ENCODE peak calls at places on chromosomes 5 and 9, in nine cellular contexts. X, J, G, Y, R, N, W, D and V are unnamed samples.

GRCh38 chr5:15610216-15610615 is 110.2 kb downstream of the FBXL7 start:
- DNase-seq in X (no peak), J (peak; percentile 8), W (no peak), D (no peak), Y (no peak), G (no peak), R (peak; percentile 94), N (no peak), V (no peak)

GRCh38 chr9:13575558-13575957 is 296.1 kb upstream of the MPDZ start:
- DNase-seq in N (no peak), J (no peak), Y (no peak), X (no peak), R (no peak), G (no peak), D (no peak), W (no peak), V (no peak)

GRCh38 chr9:3497406-3497805 is 28.4 kb downstream of the RFX3 start:
- DNase-seq in X (no peak), W (peak; percentile 73), J (no peak), Y (no peak), D (no peak), N (no peak), R (no peak), G (peak; percentile 7), V (no peak)

GRCh38 chr5:72658161-72658560 is 151.0 kb upstream of the ZNF366 start:
- DNase-seq in X (no peak), N (no peak), J (no peak), G (no peak), Y (no peak), W (no peak), R (no peak), D (peak; percentile 27), V (no peak)

GRCh38 chr5:85670417-85670816 is 947.3 kb upstream of the COX7C start:
- DNase-seq in R (no peak), J (no peak), X (no peak), W (no peak), N (peak; percentile 5), G (no peak), D (no peak), Y (no peak), V (no peak)

GRCh38 chr5:138177936-138178515 is 404 bp downstream of the BRD8 start:
- DNase-seq in R (peak; percentile 36), D (peak; percentile 19), J (peak; percentile 31), G (no peak), Y (peak; percentile 47), W (peak; percentile 18), X (no peak), N (peak; percentile 22), V (no peak)

GRCh38 chr9:137295313-137296213 is 6.5 kb downstream of the NRARP start:
- DNase-seq in W (no peak), G (no peak), R (no peak), X (no peak), J (no peak), Y (peak; percentile 95), D (peak; percentile 41), N (peak; percentile 95), V (no peak)

GRCh38 chr5:142009886-142010285 is 2.9 kb downstream of the GNPDA1 start:
- DNase-seq in G (no peak), N (no peak), R (no peak), W (no peak), X (no peak), J (no peak), D (no peak), Y (no peak), V (no peak)

GRCh38 chr5:136028090-136028489 is 698 bp upstream of the TGFBI start:
- DNase-seq in J (no peak), G (no peak), Y (no peak), R (no peak), X (no peak), D (no peak), W (no peak), N (no peak), V (no peak)

GRCh38 chr9:91034521-91034920 is 232.9 kb downstream of the SYK start:
- DNase-seq in N (no peak), R (no peak), W (no peak), G (no peak), X (no peak), D (peak; percentile 49), Y (no peak), J (no peak), V (no peak)

GRCh38 chr5:161306354-161306990 is 240.1 kb downstream of the GABRB2 start:
- DNase-seq in G (no peak), R (no peak), Y (no peak), J (no peak), D (no peak), X (no peak), W (no peak), N (no peak), V (no peak)

GRCh38 chr9:32590898-32591297 is 17.9 kb upstream of the NDUFB6 start:
- DNase-seq in N (no peak), X (no peak), W (no peak), Y (no peak), D (peak; percentile 80), R (no peak), J (no peak), G (no peak), V (no peak)

GRCh38 chr5:96431376-96432244 is 1.4 kb downstream of the PCSK1 start:
- DNase-seq in R (peak; percentile 64), Y (no peak), W (peak; percentile 35), G (no peak), D (no peak), X (no peak), N (no peak), J (peak; percentile 69), V (no peak)

GRCh38 chr9:14312721-14313377 is 1.1 kb downstream of the NFIB start:
- DNase-seq in X (no peak), N (peak; percentile 24), J (peak; percentile 44), W (no peak), R (peak; percentile 46), Y (peak; percentile 54), G (no peak), D (peak; percentile 22), V (no peak)

GRCh38 chr5:125058185-125058826 is 311.9 kb upstream of the ZNF608 start:
- DNase-seq in X (no peak), R (no peak), W (peak; percentile 69), J (no peak), N (no peak), Y (peak; percentile 42), D (no peak), G (no peak), V (no peak)

GRCh38 chr9:19181002-19181401 is 49.5 kb upstream of the DENND4C start:
- DNase-seq in D (no peak), X (no peak), Y (no peak), R (no peak), N (no peak), W (no peak), J (no peak), G (no peak), V (no peak)

GRCh38 chr9:8863064-8863463 is 1063.5 kb upstream of the DMAC1 start:
- DNase-seq in G (no peak), Y (no peak), N (no peak), D (no peak), R (peak; percentile 47), X (no peak), J (no peak), W (no peak), V (no peak)

GRCh38 chr5:73388371-73388684 is 60.2 kb downstream of the FOXD1 start:
- DNase-seq in W (peak; percentile 63), D (peak; percentile 32), X (no peak), G (no peak), Y (peak; percentile 62), R (no peak), N (no peak), J (no peak), V (no peak)